ENCODE peak calls at places on chromosome 14, in ten cellular contexts. One of them, this sample, is unnamed. For H3K27me3, the result is how much of the 10 kb centered on the place peaks cover.

GRCh38 chr14:89773644-89774316 is 180.8 kb downstream of the EFCAB11 start:
- DNase-seq in SK-N-SH: no peak
- DNase-seq in IMR-90: peak
- DNase-seq in AG04450: no peak
- DNase-seq in Peyer's patch: peak
- DNase-seq in CD4-positive, alpha-beta T cell: peak
- DNase-seq in upper lobe of right lung: peak
- DNase-seq in brain microvascular endothelial cell: peak
- DNase-seq in cardiac muscle cell: peak
- DNase-seq in colonic mucosa: no peak
- DNase-seq in this sample: no peak

GRCh38 chr14:101074124-101075024 is 170.9 kb upstream of the RTL1 start:
- DNase-seq in AG04450: no peak
- DNase-seq in colonic mucosa: peak
- DNase-seq in SK-N-SH: peak
- DNase-seq in upper lobe of right lung: peak
- DNase-seq in IMR-90: no peak
- DNase-seq in CD4-positive, alpha-beta T cell: peak
- DNase-seq in brain microvascular endothelial cell: no peak
- DNase-seq in Peyer's patch: peak
- DNase-seq in cardiac muscle cell: no peak
- DNase-seq in this sample: no peak

GRCh38 chr14:92039073-92039719 is 663 bp downstream of the TRIP11 start:
- DNase-seq in brain microvascular endothelial cell: peak
- DNase-seq in IMR-90: peak
- DNase-seq in Peyer's patch: no peak
- DNase-seq in SK-N-SH: peak
- DNase-seq in AG04450: peak
- DNase-seq in upper lobe of right lung: no peak
- DNase-seq in CD4-positive, alpha-beta T cell: no peak
- DNase-seq in colonic mucosa: peak
- DNase-seq in cardiac muscle cell: peak
- DNase-seq in this sample: peak

GRCh38 chr14:26694521-26694920 is 96.7 kb upstream of the NOVA1 start:
- DNase-seq in upper lobe of right lung: no peak
- DNase-seq in SK-N-SH: no peak
- DNase-seq in colonic mucosa: no peak
- DNase-seq in cardiac muscle cell: no peak
- DNase-seq in IMR-90: no peak
- DNase-seq in CD4-positive, alpha-beta T cell: no peak
- DNase-seq in AG04450: no peak
- DNase-seq in brain microvascular endothelial cell: no peak
- DNase-seq in Peyer's patch: no peak
- DNase-seq in this sample: no peak

GRCh38 chr14:71478542-71478941 is 453.7 kb upstream of the RGS6 start:
- DNase-seq in cardiac muscle cell: no peak
- DNase-seq in Peyer's patch: no peak
- DNase-seq in SK-N-SH: no peak
- DNase-seq in upper lobe of right lung: no peak
- DNase-seq in IMR-90: peak
- DNase-seq in colonic mucosa: no peak
- DNase-seq in AG04450: no peak
- DNase-seq in CD4-positive, alpha-beta T cell: no peak
- DNase-seq in brain microvascular endothelial cell: peak
- DNase-seq in this sample: no peak

GRCh38 chr14:85529803-85530574 is at the start of gene FLRT2:
- DNase-seq in brain microvascular endothelial cell: peak
- DNase-seq in colonic mucosa: peak
- DNase-seq in SK-N-SH: no peak
- DNase-seq in upper lobe of right lung: peak
- DNase-seq in IMR-90: peak
- DNase-seq in Peyer's patch: peak
- DNase-seq in AG04450: no peak
- DNase-seq in cardiac muscle cell: peak
- DNase-seq in CD4-positive, alpha-beta T cell: no peak
- DNase-seq in this sample: no peak

GRCh38 chr14:22314183-22314820 is 274.7 kb downstream of the DAD1 start:
- DNase-seq in CD4-positive, alpha-beta T cell: no peak
- DNase-seq in IMR-90: peak
- DNase-seq in upper lobe of right lung: no peak
- DNase-seq in colonic mucosa: peak
- DNase-seq in cardiac muscle cell: peak
- DNase-seq in AG04450: no peak
- DNase-seq in Peyer's patch: peak
- DNase-seq in brain microvascular endothelial cell: peak
- DNase-seq in SK-N-SH: peak
- DNase-seq in this sample: no peak

GRCh38 chr14:57051633-57052032 is 217.1 kb downstream of the EXOC5 start:
- DNase-seq in cardiac muscle cell: no peak
- DNase-seq in CD4-positive, alpha-beta T cell: no peak
- DNase-seq in IMR-90: no peak
- DNase-seq in AG04450: no peak
- DNase-seq in colonic mucosa: no peak
- DNase-seq in upper lobe of right lung: no peak
- DNase-seq in SK-N-SH: no peak
- DNase-seq in brain microvascular endothelial cell: no peak
- DNase-seq in Peyer's patch: no peak
- DNase-seq in this sample: no peak

GRCh38 chr14:105528197-105528858 is 1.9 kb downstream of the TMEM121 start:
- DNase-seq in Peyer's patch: peak
- DNase-seq in brain microvascular endothelial cell: peak
- DNase-seq in upper lobe of right lung: peak
- DNase-seq in CD4-positive, alpha-beta T cell: peak
- DNase-seq in AG04450: peak
- DNase-seq in cardiac muscle cell: peak
- DNase-seq in colonic mucosa: peak
- DNase-seq in IMR-90: peak
- DNase-seq in SK-N-SH: peak
- DNase-seq in this sample: peak

GRCh38 chr14:52279405-52279804 is 11.9 kb downstream of the PTGDR start:
- DNase-seq in cardiac muscle cell: no peak
- DNase-seq in AG04450: no peak
- DNase-seq in CD4-positive, alpha-beta T cell: no peak
- DNase-seq in colonic mucosa: no peak
- DNase-seq in IMR-90: peak
- DNase-seq in brain microvascular endothelial cell: peak
- DNase-seq in Peyer's patch: no peak
- DNase-seq in SK-N-SH: no peak
- DNase-seq in upper lobe of right lung: no peak
- DNase-seq in this sample: no peak

GRCh38 chr14:80567905-80568512 is 356.7 kb upstream of the DIO2 start:
- DNase-seq in IMR-90: peak
- DNase-seq in SK-N-SH: no peak
- DNase-seq in cardiac muscle cell: no peak
- DNase-seq in Peyer's patch: no peak
- DNase-seq in colonic mucosa: no peak
- DNase-seq in brain microvascular endothelial cell: no peak
- DNase-seq in upper lobe of right lung: no peak
- DNase-seq in AG04450: peak
- DNase-seq in CD4-positive, alpha-beta T cell: no peak
- DNase-seq in this sample: no peak

GRCh38 chr14:105411985-105412767 is 7.5 kb upstream of the MTA1 start:
- DNase-seq in Peyer's patch: no peak
- DNase-seq in CD4-positive, alpha-beta T cell: no peak
- DNase-seq in colonic mucosa: no peak
- DNase-seq in IMR-90: no peak
- DNase-seq in SK-N-SH: peak
- DNase-seq in AG04450: no peak
- DNase-seq in cardiac muscle cell: no peak
- DNase-seq in brain microvascular endothelial cell: no peak
- DNase-seq in upper lobe of right lung: no peak
- DNase-seq in this sample: no peak

GRCh38 chr14:43896044-43896443 is 611.0 kb downstream of the FSCB start:
- DNase-seq in upper lobe of right lung: no peak
- DNase-seq in colonic mucosa: no peak
- DNase-seq in CD4-positive, alpha-beta T cell: no peak
- DNase-seq in cardiac muscle cell: no peak
- DNase-seq in AG04450: no peak
- DNase-seq in SK-N-SH: no peak
- DNase-seq in IMR-90: no peak
- DNase-seq in Peyer's patch: no peak
- DNase-seq in brain microvascular endothelial cell: no peak
- DNase-seq in this sample: no peak

GRCh38 chr14:102250636-102251035 is 54.3 kb downstream of the MOK start:
- DNase-seq in Peyer's patch: no peak
- DNase-seq in AG04450: no peak
- DNase-seq in SK-N-SH: no peak
- DNase-seq in brain microvascular endothelial cell: no peak
- DNase-seq in upper lobe of right lung: no peak
- DNase-seq in IMR-90: no peak
- DNase-seq in cardiac muscle cell: no peak
- DNase-seq in CD4-positive, alpha-beta T cell: no peak
- DNase-seq in colonic mucosa: no peak
- DNase-seq in this sample: no peak

GRCh38 chr14:61544448-61545202 is 150.7 kb upstream of the HIF1A start:
- DNase-seq in CD4-positive, alpha-beta T cell: no peak
- DNase-seq in cardiac muscle cell: no peak
- DNase-seq in AG04450: no peak
- DNase-seq in Peyer's patch: no peak
- DNase-seq in colonic mucosa: no peak
- DNase-seq in brain microvascular endothelial cell: no peak
- DNase-seq in upper lobe of right lung: no peak
- DNase-seq in SK-N-SH: no peak
- DNase-seq in IMR-90: no peak
- DNase-seq in this sample: peak

GRCh38 chr14:68585690-68586089 is 207.2 kb downstream of the ZFP36L1 start:
- DNase-seq in Peyer's patch: no peak
- DNase-seq in upper lobe of right lung: no peak
- DNase-seq in AG04450: no peak
- DNase-seq in SK-N-SH: peak
- DNase-seq in brain microvascular endothelial cell: peak
- DNase-seq in CD4-positive, alpha-beta T cell: no peak
- DNase-seq in IMR-90: peak
- DNase-seq in cardiac muscle cell: no peak
- DNase-seq in colonic mucosa: no peak
- DNase-seq in this sample: no peak

GRCh38 chr14:75539562-75540478 is 17.6 kb downstream of the BATF start:
- DNase-seq in CD4-positive, alpha-beta T cell: no peak
- DNase-seq in brain microvascular endothelial cell: no peak
- DNase-seq in Peyer's patch: peak
- DNase-seq in colonic mucosa: no peak
- DNase-seq in AG04450: no peak
- DNase-seq in upper lobe of right lung: no peak
- DNase-seq in SK-N-SH: no peak
- DNase-seq in cardiac muscle cell: no peak
- DNase-seq in IMR-90: no peak
- DNase-seq in this sample: no peak

DNA sequence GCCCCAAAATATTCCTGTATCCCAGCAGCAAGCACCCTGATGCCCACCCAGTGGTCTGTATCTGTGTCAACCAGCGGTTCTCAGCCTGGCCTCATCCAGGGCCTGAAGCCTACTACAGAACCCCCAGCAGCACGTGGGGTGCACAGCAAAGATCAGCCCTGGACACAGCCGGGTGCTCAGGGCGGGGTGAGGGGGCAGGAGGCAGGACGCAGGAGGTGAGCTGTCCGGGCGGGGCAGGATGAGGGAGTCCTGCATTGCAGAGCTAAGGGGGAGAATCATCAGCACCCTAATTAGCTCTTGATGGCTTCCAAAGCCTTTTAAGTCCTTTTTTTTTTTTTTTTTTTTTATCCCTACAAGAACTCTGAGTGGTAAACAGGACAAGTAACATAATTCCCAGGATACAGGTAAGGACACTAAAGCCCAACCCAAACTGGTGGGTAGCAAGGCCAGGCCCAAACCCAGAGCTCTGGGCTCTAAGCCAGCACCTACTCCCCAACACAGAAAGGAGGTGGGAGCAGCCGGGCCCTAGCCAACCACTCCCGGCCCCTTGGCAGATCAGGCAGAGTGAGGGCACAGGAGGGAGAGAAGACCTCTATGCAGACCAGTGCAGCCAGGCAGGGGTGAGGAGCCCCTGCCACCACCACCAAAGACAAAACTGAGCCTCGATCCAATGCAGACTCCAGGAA is 32.4 kb upstream of the EIF5 start:
- DNase-seq in SK-N-SH: peak
- DNase-seq in AG04450: no peak
- DNase-seq in CD4-positive, alpha-beta T cell: no peak
- DNase-seq in upper lobe of right lung: no peak
- DNase-seq in Peyer's patch: no peak
- DNase-seq in colonic mucosa: no peak
- DNase-seq in cardiac muscle cell: no peak
- DNase-seq in brain microvascular endothelial cell: no peak
- DNase-seq in IMR-90: no peak
- DNase-seq in this sample: no peak
- TF ChIP-seq CTCF in SK-N-SH: no peak
- TF ChIP-seq CTCF in AG04450: no peak
- TF ChIP-seq CTCF in CD4-positive, alpha-beta T cell: no peak
- TF ChIP-seq CTCF in upper lobe of right lung: no peak
- TF ChIP-seq CTCF in Peyer's patch: no peak
- TF ChIP-seq CTCF in colonic mucosa: no peak
- TF ChIP-seq CTCF in cardiac muscle cell: no peak
- TF ChIP-seq CTCF in brain microvascular endothelial cell: no peak
- TF ChIP-seq CTCF in IMR-90: no peak
- TF ChIP-seq CTCF in this sample: no peak

DNA sequence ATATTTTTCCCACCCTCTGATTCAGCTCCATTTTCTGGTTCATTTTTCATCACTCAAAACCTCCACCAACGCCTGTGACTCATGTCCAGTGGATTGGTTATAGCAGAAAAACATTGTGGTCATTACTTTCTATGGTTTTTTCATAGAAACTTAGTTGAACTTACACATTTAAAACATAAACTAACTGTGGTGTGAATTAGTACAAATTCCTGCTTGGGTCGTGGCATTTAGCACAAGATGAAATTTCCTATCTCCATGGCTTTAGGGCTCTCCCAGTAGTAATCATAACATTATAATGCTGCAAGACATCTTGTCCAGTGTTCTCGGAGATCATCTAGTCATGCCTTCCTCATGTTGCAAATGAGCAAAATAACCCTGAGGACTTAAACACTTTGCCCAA is 7.1 kb downstream of the RNASE7 start:
- DNase-seq in colonic mucosa: no peak
- DNase-seq in upper lobe of right lung: no peak
- DNase-seq in AG04450: no peak
- DNase-seq in Peyer's patch: no peak
- DNase-seq in cardiac muscle cell: no peak
- DNase-seq in CD4-positive, alpha-beta T cell: no peak
- DNase-seq in SK-N-SH: no peak
- DNase-seq in brain microvascular endothelial cell: peak
- DNase-seq in IMR-90: peak
- DNase-seq in this sample: no peak
- H3K27me3 ChIP-seq in colonic mucosa: under half
- H3K27me3 ChIP-seq in upper lobe of right lung: under half
- H3K27me3 ChIP-seq in AG04450: under half
- H3K27me3 ChIP-seq in Peyer's patch: under half
- H3K27me3 ChIP-seq in cardiac muscle cell: under half
- H3K27me3 ChIP-seq in CD4-positive, alpha-beta T cell: under half
- H3K27me3 ChIP-seq in SK-N-SH: under half
- H3K27me3 ChIP-seq in brain microvascular endothelial cell: under half
- H3K27me3 ChIP-seq in IMR-90: under half
- H3K27me3 ChIP-seq in this sample: under half

GRCh38 chr14:74207943-74208342 is 31.3 kb upstream of the VSX2 start:
- DNase-seq in CD4-positive, alpha-beta T cell: no peak
- DNase-seq in Peyer's patch: no peak
- DNase-seq in brain microvascular endothelial cell: no peak
- DNase-seq in IMR-90: no peak
- DNase-seq in SK-N-SH: no peak
- DNase-seq in upper lobe of right lung: no peak
- DNase-seq in AG04450: no peak
- DNase-seq in cardiac muscle cell: no peak
- DNase-seq in colonic mucosa: no peak
- DNase-seq in this sample: no peak
- TF ChIP-seq CTCF in CD4-positive, alpha-beta T cell: no peak
- TF ChIP-seq CTCF in Peyer's patch: no peak
- TF ChIP-seq CTCF in brain microvascular endothelial cell: peak
- TF ChIP-seq CTCF in IMR-90: peak
- TF ChIP-seq CTCF in SK-N-SH: peak
- TF ChIP-seq CTCF in upper lobe of right lung: no peak
- TF ChIP-seq CTCF in AG04450: peak
- TF ChIP-seq CTCF in cardiac muscle cell: peak
- TF ChIP-seq CTCF in colonic mucosa: no peak
- TF ChIP-seq CTCF in this sample: no peak

GRCh38 chr14:35532783-35533356 is 1.1 kb upstream of the INSM2 start:
- DNase-seq in SK-N-SH: no peak
- DNase-seq in Peyer's patch: no peak
- DNase-seq in AG04450: no peak
- DNase-seq in brain microvascular endothelial cell: no peak
- DNase-seq in upper lobe of right lung: no peak
- DNase-seq in CD4-positive, alpha-beta T cell: no peak
- DNase-seq in cardiac muscle cell: no peak
- DNase-seq in IMR-90: no peak
- DNase-seq in colonic mucosa: no peak
- DNase-seq in this sample: no peak
- H3K27me3 ChIP-seq in SK-N-SH: under half
- H3K27me3 ChIP-seq in Peyer's patch: under half
- H3K27me3 ChIP-seq in AG04450: under half
- H3K27me3 ChIP-seq in brain microvascular endothelial cell: under half
- H3K27me3 ChIP-seq in upper lobe of right lung: half or more
- H3K27me3 ChIP-seq in CD4-positive, alpha-beta T cell: half or more
- H3K27me3 ChIP-seq in cardiac muscle cell: half or more
- H3K27me3 ChIP-seq in IMR-90: under half
- H3K27me3 ChIP-seq in colonic mucosa: under half
- H3K27me3 ChIP-seq in this sample: under half

This sample was measured in ascending aorta.